ENCODE peak calls at places on chromosome 13, in four cellular contexts. J is transverse colon, Y is amniotic stem cell, K is mesendoderm. A is an unnamed sample.

GRCh38 chr13:30128591-30128990 is 178.8 kb downstream of the KATNAL1 start:
- DNase-seq in J (no peak), Y (no peak), K (no peak), A (no peak)

GRCh38 chr13:53010374-53011105 is 18.1 kb upstream of the OLFM4 start:
- DNase-seq in J (peak; percentile 43), Y (no peak), K (no peak), A (no peak)

GRCh38 chr13:40666905-40667621 is 622 bp upstream of the FOXO1 start:
- DNase-seq in J (peak; percentile 46), Y (no peak), K (peak; percentile 78), A (no peak)

GRCh38 chr13:91017031-91017668 is 330.3 kb upstream of the MIR17HG start:
- DNase-seq in J (no peak), Y (no peak), K (peak; percentile 73), A (no peak)

GRCh38 chr13:77717508-77717907 is 20.0 kb downstream of the SLAIN1 start:
- DNase-seq in J (no peak), Y (no peak), K (peak; percentile 31), A (no peak)

GRCh38 chr13:38496956-38497355 is 147.3 kb downstream of the UFM1 start:
- DNase-seq in J (no peak), Y (no peak), K (no peak), A (no peak)

GRCh38 chr13:49527123-49527522 is 31.4 kb downstream of the PHF11 start:
- DNase-seq in J (no peak), Y (no peak), K (no peak), A (no peak)

GRCh38 chr13:27967736-27968315 is 1.3 kb downstream of the CDX2 start:
- DNase-seq in J (no peak), Y (no peak), K (peak; percentile 51), A (no peak)

GRCh38 chr13:95641291-95641811 is 3.2 kb downstream of the DZIP1 start:
- DNase-seq in J (peak; percentile 10), Y (no peak), K (no peak), A (no peak)

GRCh38 chr13:65287405-65287804 is 1942.7 kb downstream of the PCDH9 start:
- DNase-seq in J (no peak), Y (no peak), K (no peak), A (no peak)

GRCh38 chr13:64778002-64778401 is 2452.1 kb downstream of the PCDH9 start:
- DNase-seq in J (no peak), Y (no peak), K (peak; percentile 14), A (peak; percentile 69)

GRCh38 chr13:104773775-104774174 is 1707.6 kb upstream of the SLC10A2 start:
- DNase-seq in J (no peak), Y (peak; percentile 79), K (peak; percentile 78), A (no peak)

GRCh38 chr13:38262211-38262610 is 87.4 kb upstream of the UFM1 start:
- DNase-seq in J (no peak), Y (no peak), K (no peak), A (no peak)

GRCh38 chr13:109012115-109012514 is 382.7 kb downstream of the MYO16 start:
- DNase-seq in J (no peak), Y (no peak), K (peak; percentile 11), A (no peak)

GRCh38 chr13:50910483-50910805 is 853 bp downstream of the RNASEH2B start:
- DNase-seq in J (no peak), Y (no peak), K (peak; percentile 71), A (no peak)

GRCh38 chr13:49936943-49937273 is 768 bp upstream of the SPRYD7 start:
- DNase-seq in J (no peak), Y (no peak), K (peak; percentile 18), A (no peak)

GRCh38 chr13:60019119-60019993 is 144.4 kb downstream of the DIAPH3 start:
- DNase-seq in J (no peak), Y (no peak), K (no peak), A (no peak)

GRCh38 chr13:103386341-103386740 is 320.1 kb upstream of the SLC10A2 start:
- DNase-seq in J (no peak), Y (no peak), K (peak; percentile 36), A (no peak)

GRCh38 chr13:32859893-32860292 is 156.3 kb upstream of the KL start:
- DNase-seq in J (no peak), Y (no peak), K (no peak), A (no peak)